ENCODE peak calls at places on chromosome 5, in five cellular contexts. J, L, R, W and K are unnamed samples.

GRCh38 chr5:37838933-37839341 is 904 bp downstream of the GDNF start:
- DNase-seq in J (no peak), L (no peak), R (no peak), W (no peak), K (no peak)

GRCh38 chr5:115068239-115069086 is 101.2 kb downstream of the TRIM36 start:
- DNase-seq in J (peak; percentile 21), L (peak; percentile 73), R (no peak), W (peak; percentile 24), K (no peak)

GRCh38 chr5:1971944-1972343 is 89.2 kb upstream of the IRX4 start:
- DNase-seq in J (no peak), L (no peak), R (no peak), W (no peak), K (no peak)

GRCh38 chr5:62682059-62682458 is 103.4 kb downstream of the LRRC70 start:
- DNase-seq in J (no peak), L (no peak), R (no peak), W (no peak), K (no peak)

GRCh38 chr5:112822456-112822855 is 38.6 kb upstream of the SRP19 start:
- DNase-seq in J (no peak), L (no peak), R (no peak), W (no peak), K (no peak)

GRCh38 chr5:100779669-100780375 is 123.3 kb downstream of the ST8SIA4 start:
- DNase-seq in J (no peak), L (peak; percentile 65), R (no peak), W (no peak), K (no peak)

GRCh38 chr5:151741678-151742423 is 16.6 kb downstream of the ATOX1 start:
- DNase-seq in J (peak; percentile 62), L (no peak), R (no peak), W (peak; percentile 33), K (no peak)

GRCh38 chr5:36252722-36253340 is 11.1 kb upstream of the NADK2 start:
- DNase-seq in J (peak; percentile 45), L (no peak), R (no peak), W (peak; percentile 60), K (no peak)

GRCh38 chr5:176660860-176661641 is 13.8 kb downstream of the TSPAN17 start:
- DNase-seq in J (peak; percentile 78), L (peak; percentile 74), R (peak; percentile 79), W (peak; percentile 69), K (peak; percentile 63)

GRCh38 chr5:76691470-76692273 is 24.3 kb upstream of the F2R start:
- DNase-seq in J (peak; percentile 57), L (no peak), R (no peak), W (peak; percentile 59), K (no peak)

GRCh38 chr5:10572451-10572850 is 8.6 kb downstream of the ANKRD33B start:
- DNase-seq in J (no peak), L (no peak), R (no peak), W (no peak), K (no peak)

GRCh38 chr5:81971086-81971693 is 633 bp upstream of the ATG10 start:
- DNase-seq in J (peak; percentile 28), L (peak; percentile 55), R (no peak), W (peak; percentile 61), K (peak; percentile 70)

GRCh38 chr5:82338731-82339130 is 60.6 kb upstream of the RPS23 start:
- DNase-seq in J (no peak), L (no peak), R (no peak), W (no peak), K (no peak)

GRCh38 chr5:58969253-58969652 is 386.4 kb downstream of the RAB3C start:
- DNase-seq in J (no peak), L (no peak), R (no peak), W (no peak), K (no peak)

GRCh38 chr5:10192309-10192708 is 57.4 kb downstream of the ATPSCKMT start:
- DNase-seq in J (peak; percentile 9), L (no peak), R (no peak), W (peak; percentile 61), K (no peak)

GRCh38 chr5:154603978-154604679 is 126.1 kb upstream of the HAND1 start:
- DNase-seq in J (peak; percentile 32), L (no peak), R (peak; percentile 39), W (peak; percentile 38), K (no peak)

GRCh38 chr5:59798862-59799667 is 94.5 kb downstream of the PDE4D start:
- DNase-seq in J (peak; percentile 35), L (peak; percentile 35), R (peak; percentile 12), W (peak; percentile 54), K (no peak)

GRCh38 chr5:43548358-43548757 is 8.5 kb downstream of the PAIP1 start:
- DNase-seq in J (no peak), L (no peak), R (no peak), W (no peak), K (no peak)

GRCh38 chr5:43543434-43543833 is 13.4 kb downstream of the PAIP1 start:
- DNase-seq in J (no peak), L (no peak), R (no peak), W (no peak), K (no peak)

GRCh38 chr5:43553381-43553780 is 3.5 kb downstream of the PAIP1 start:
- DNase-seq in J (peak; percentile 24), L (no peak), R (no peak), W (no peak), K (no peak)

DNA sequence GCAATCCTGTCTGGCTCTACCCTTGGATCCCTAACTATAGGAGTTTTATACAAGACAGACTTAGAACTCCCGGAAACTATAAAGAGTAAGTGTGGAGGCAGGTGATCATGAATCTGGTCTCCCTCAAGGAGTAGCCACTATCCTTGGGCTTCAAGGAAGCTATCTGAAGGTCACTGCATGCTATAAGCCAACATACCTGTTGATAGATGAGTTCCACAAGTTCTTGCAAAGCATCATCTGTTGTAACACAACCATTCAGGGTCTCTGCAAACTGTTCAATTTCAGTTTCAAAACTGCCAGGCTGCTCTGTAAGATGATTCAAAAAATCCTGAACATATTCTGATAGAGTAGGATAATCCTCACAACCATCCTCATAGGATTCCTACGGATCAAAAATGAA is 9.3 kb downstream of the PAIP1 start:
- DNase-seq in J (no peak), L (no peak), R (no peak), W (no peak), K (no peak)
- H3K4me3 ChIP-seq in J (no peak overlapping the region), L (no peak overlapping the region), R (no peak overlapping the region), W (no peak overlapping the region), K (no peak overlapping the region)

DNA sequence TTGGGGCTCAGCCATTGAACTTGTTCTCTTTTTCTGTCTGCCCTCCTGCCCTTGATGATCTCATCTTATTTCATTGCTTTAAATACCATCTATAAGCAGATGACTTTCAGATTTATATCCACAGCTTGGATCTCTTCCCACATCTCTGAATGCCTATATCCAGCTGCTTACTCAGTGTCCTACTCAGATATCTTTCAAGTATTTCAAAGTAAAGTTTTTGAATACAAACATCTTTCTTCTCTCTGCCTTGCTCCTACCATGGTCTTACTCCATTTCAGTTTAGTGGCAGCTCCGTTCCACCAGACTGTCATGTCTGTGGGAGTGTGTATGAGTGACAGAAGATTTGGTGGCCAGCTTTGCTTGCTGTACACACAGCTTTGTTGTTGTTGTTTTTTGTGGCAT is 59.7 kb downstream of the ERBIN start:
- DNase-seq in J (peak; percentile 42), L (no peak), R (no peak), W (peak; percentile 86), K (no peak)
- H3K4me3 ChIP-seq in J (no peak overlapping the region), L (no peak overlapping the region), R (no peak overlapping the region), W (no peak overlapping the region), K (no peak overlapping the region)

GRCh38 chr5:64763948-64764503 is 4.5 kb downstream of the SREK1IP1 start:
- DNase-seq in J (no peak), L (no peak), R (no peak), W (no peak), K (no peak)

GRCh38 chr5:64766105-64766504 is 2.4 kb downstream of the SREK1IP1 start:
- DNase-seq in J (peak; percentile 24), L (no peak), R (no peak), W (peak; percentile 30), K (no peak)

GRCh38 chr5:64768358-64769312 is at the start of the genes CWC27 and SREK1IP1:
- DNase-seq in J (peak; percentile 95), L (peak; percentile 91), R (peak; percentile 81), W (peak; percentile 95), K (peak; percentile 83)

GRCh38 chr5:64767959-64768357 is 533 bp downstream of the SREK1IP1 start:
- DNase-seq in J (peak; percentile 22), L (peak; percentile 13), R (no peak), W (peak; percentile 59), K (no peak)

GRCh38 chr5:64766934-64767333 is 1.6 kb downstream of the SREK1IP1 start:
- DNase-seq in J (no peak), L (no peak), R (no peak), W (no peak), K (no peak)
- H3K4me3 ChIP-seq in J (peak overlapping the region; percentile 75), L (peak overlapping the region; percentile 95), R (peak overlapping the region; percentile 100), W (peak overlapping the region; percentile 99), K (peak overlapping the region; percentile 90)

GRCh38 chr5:117261948-117262606 is 687.5 kb upstream of the SEMA6A start:
- DNase-seq in J (no peak), L (no peak), R (no peak), W (peak; percentile 9), K (no peak)
- H3K4me3 ChIP-seq in J (no peak overlapping the region), L (no peak overlapping the region), R (no peak overlapping the region), W (no peak overlapping the region), K (no peak overlapping the region)

DNA sequence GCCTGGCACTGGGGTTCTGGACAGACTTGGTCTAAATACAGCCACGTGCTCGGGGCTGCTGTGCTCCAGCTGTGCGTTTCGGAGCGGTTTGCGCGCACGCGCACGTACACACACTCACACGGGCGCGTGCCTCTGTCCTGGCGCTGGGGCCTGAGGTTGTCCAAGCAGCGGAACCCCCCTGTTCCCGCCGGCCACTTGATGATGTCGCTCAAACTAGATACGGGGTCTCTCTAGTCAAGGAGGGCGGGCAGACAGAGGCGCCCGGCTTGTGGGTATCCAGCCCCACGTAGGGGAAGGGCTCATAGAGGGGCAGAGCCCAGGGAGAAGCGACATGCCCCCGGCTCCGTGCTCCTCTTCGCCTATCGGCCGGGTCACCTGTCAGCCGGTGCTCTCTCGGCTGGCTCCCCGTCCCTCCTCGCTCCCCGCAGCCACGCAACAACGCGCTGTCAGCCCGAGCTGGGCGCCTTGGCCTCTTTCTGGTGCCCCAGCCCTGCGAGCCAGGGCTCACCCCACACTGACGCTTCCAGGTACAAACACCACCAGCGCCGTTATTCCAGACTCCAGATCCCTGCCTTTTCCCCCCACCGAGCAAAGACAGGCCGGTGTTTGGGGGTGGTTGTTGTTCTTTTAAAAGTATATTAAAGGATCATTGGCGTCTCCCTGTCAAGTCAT is 8.8 kb downstream of the NR2F1-AS1 start:
- DNase-seq in J (no peak), L (no peak), R (peak; percentile 19), W (no peak), K (no peak)
- H3K4me3 ChIP-seq in J (peak overlapping the region; percentile 27), L (no peak overlapping the region), R (peak overlapping the region; percentile 25), W (no peak overlapping the region), K (no peak overlapping the region)

GRCh38 chr5:74630387-74631087 is 10.0 kb downstream of the ENC1 start:
- DNase-seq in J (peak; percentile 91), L (no peak), R (no peak), W (peak; percentile 85), K (no peak)
- H3K4me3 ChIP-seq in J (no peak overlapping the region), L (no peak overlapping the region), R (no peak overlapping the region), W (no peak overlapping the region), K (no peak overlapping the region)